ENCODE peak calls at places on chromosomes 16 and 17, in nine cellular contexts. One of them, this sample, is unnamed.

GRCh38 chr16:78142784-78143183 is 43.3 kb downstream of the WWOX start:
- DNase-seq in CD4-positive, alpha-beta T cell: no peak
- DNase-seq in endothelial cell: no peak
- DNase-seq in heart right ventricle: no peak
- DNase-seq in AG09309: no peak
- DNase-seq in heart left ventricle: no peak
- DNase-seq in GM06990: no peak
- DNase-seq in astrocyte of the cerebellum: peak; percentile 61
- DNase-seq in cardiac fibroblast: peak; percentile 29
- DNase-seq in this sample: no peak

GRCh38 chr17:83124871-83125514 is 45.6 kb downstream of the METRNL start:
- DNase-seq in heart right ventricle: no peak
- DNase-seq in AG09309: no peak
- DNase-seq in heart left ventricle: no peak
- DNase-seq in GM06990: no peak
- DNase-seq in astrocyte of the cerebellum: no peak
- DNase-seq in CD4-positive, alpha-beta T cell: peak; percentile 67
- DNase-seq in cardiac fibroblast: no peak
- DNase-seq in endothelial cell: no peak
- DNase-seq in this sample: no peak

GRCh38 chr16:85372627-85373372 is 240.3 kb upstream of the GSE1 start:
- DNase-seq in AG09309: peak; percentile 58
- DNase-seq in GM06990: no peak
- DNase-seq in heart left ventricle: no peak
- DNase-seq in cardiac fibroblast: peak; percentile 63
- DNase-seq in endothelial cell: no peak
- DNase-seq in heart right ventricle: no peak
- DNase-seq in CD4-positive, alpha-beta T cell: no peak
- DNase-seq in astrocyte of the cerebellum: no peak
- DNase-seq in this sample: no peak

GRCh38 chr17:35129973-35130351 is 8.5 kb downstream of the FNDC8 start:
- DNase-seq in AG09309: no peak
- DNase-seq in endothelial cell: no peak
- DNase-seq in cardiac fibroblast: no peak
- DNase-seq in GM06990: no peak
- DNase-seq in astrocyte of the cerebellum: no peak
- DNase-seq in heart right ventricle: no peak
- DNase-seq in CD4-positive, alpha-beta T cell: no peak
- DNase-seq in heart left ventricle: no peak
- DNase-seq in this sample: no peak

GRCh38 chr17:83080641-83081560 is 1.5 kb downstream of the METRNL start:
- DNase-seq in heart left ventricle: no peak
- DNase-seq in heart right ventricle: no peak
- DNase-seq in astrocyte of the cerebellum: no peak
- DNase-seq in CD4-positive, alpha-beta T cell: no peak
- DNase-seq in cardiac fibroblast: peak; percentile 52
- DNase-seq in GM06990: peak; percentile 67
- DNase-seq in AG09309: no peak
- DNase-seq in endothelial cell: no peak
- DNase-seq in this sample: peak; percentile 85

GRCh38 chr17:40306395-40306794 is 2.6 kb upstream of the RARA start:
- DNase-seq in astrocyte of the cerebellum: no peak
- DNase-seq in endothelial cell: no peak
- DNase-seq in heart right ventricle: no peak
- DNase-seq in cardiac fibroblast: no peak
- DNase-seq in GM06990: no peak
- DNase-seq in CD4-positive, alpha-beta T cell: no peak
- DNase-seq in AG09309: no peak
- DNase-seq in heart left ventricle: no peak
- DNase-seq in this sample: no peak

GRCh38 chr17:35801583-35802224 is 6.3 kb upstream of the MMP28 start:
- DNase-seq in astrocyte of the cerebellum: peak; percentile 91
- DNase-seq in endothelial cell: peak; percentile 68
- DNase-seq in heart left ventricle: peak; percentile 83
- DNase-seq in AG09309: peak; percentile 68
- DNase-seq in heart right ventricle: peak; percentile 78
- DNase-seq in GM06990: no peak
- DNase-seq in cardiac fibroblast: peak; percentile 95
- DNase-seq in CD4-positive, alpha-beta T cell: peak; percentile 14
- DNase-seq in this sample: no peak

GRCh38 chr16:13138528-13138927 is 237.1 kb downstream of the SHISA9 start:
- DNase-seq in heart left ventricle: no peak
- DNase-seq in astrocyte of the cerebellum: no peak
- DNase-seq in cardiac fibroblast: no peak
- DNase-seq in GM06990: no peak
- DNase-seq in AG09309: no peak
- DNase-seq in CD4-positive, alpha-beta T cell: no peak
- DNase-seq in endothelial cell: no peak
- DNase-seq in heart right ventricle: no peak
- DNase-seq in this sample: no peak

GRCh38 chr17:73952136-73952497 is 251.4 kb upstream of the RPL38 start:
- DNase-seq in heart left ventricle: no peak
- DNase-seq in endothelial cell: peak; percentile 40
- DNase-seq in heart right ventricle: no peak
- DNase-seq in cardiac fibroblast: no peak
- DNase-seq in CD4-positive, alpha-beta T cell: no peak
- DNase-seq in astrocyte of the cerebellum: no peak
- DNase-seq in GM06990: no peak
- DNase-seq in AG09309: no peak
- DNase-seq in this sample: no peak

GRCh38 chr17:73950515-73950914 is 253.0 kb upstream of the RPL38 start:
- DNase-seq in endothelial cell: no peak
- DNase-seq in heart right ventricle: no peak
- DNase-seq in AG09309: no peak
- DNase-seq in cardiac fibroblast: no peak
- DNase-seq in heart left ventricle: no peak
- DNase-seq in astrocyte of the cerebellum: no peak
- DNase-seq in GM06990: no peak
- DNase-seq in CD4-positive, alpha-beta T cell: no peak
- DNase-seq in this sample: no peak

GRCh38 chr17:73953206-73954033 is 250.1 kb upstream of the RPL38 start:
- DNase-seq in AG09309: no peak
- DNase-seq in heart left ventricle: no peak
- DNase-seq in endothelial cell: no peak
- DNase-seq in heart right ventricle: no peak
- DNase-seq in GM06990: no peak
- DNase-seq in CD4-positive, alpha-beta T cell: no peak
- DNase-seq in cardiac fibroblast: no peak
- DNase-seq in astrocyte of the cerebellum: no peak
- DNase-seq in this sample: no peak

GRCh38 chr17:73954981-73955380 is 248.5 kb upstream of the RPL38 start:
- DNase-seq in heart right ventricle: no peak
- DNase-seq in astrocyte of the cerebellum: no peak
- DNase-seq in CD4-positive, alpha-beta T cell: no peak
- DNase-seq in cardiac fibroblast: no peak
- DNase-seq in endothelial cell: no peak
- DNase-seq in GM06990: no peak
- DNase-seq in heart left ventricle: no peak
- DNase-seq in AG09309: no peak
- DNase-seq in this sample: no peak

DNA sequence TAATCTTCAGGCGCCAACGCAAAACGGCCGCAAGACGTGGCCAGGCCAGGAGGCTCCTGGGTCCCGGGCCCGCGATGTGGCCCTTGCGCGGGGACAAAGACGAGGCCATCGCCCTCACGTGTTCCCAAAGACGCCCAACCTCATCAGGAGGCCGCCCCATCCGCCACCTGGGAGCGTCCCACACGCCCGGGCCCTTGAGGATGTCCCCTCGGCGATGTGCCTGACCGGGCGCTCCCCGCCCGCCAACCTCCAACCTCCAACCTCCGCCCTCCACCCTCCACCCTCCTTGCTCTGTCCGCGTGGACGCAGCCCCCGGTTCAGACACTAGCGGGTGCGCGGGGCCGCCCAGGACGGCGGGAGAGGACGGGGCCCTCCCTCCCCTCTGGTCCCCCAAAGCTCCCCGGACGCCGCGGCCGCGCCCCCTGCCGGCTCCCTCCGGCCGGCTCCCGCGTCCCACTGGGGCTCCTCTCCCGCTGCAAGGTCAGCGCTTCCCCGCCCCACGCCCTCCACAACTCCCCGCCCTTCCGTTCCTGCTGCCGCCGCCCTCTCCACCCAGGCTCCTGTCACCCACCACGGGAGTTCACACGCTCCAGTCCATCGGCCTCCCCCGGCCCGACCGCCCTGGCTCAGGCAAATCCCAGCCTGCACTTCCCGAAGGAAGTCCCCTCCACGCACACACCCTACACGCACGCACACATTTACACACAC is 250.8 kb upstream of the RPL38 start:
- DNase-seq in heart left ventricle: peak; percentile 18
- DNase-seq in cardiac fibroblast: no peak
- DNase-seq in heart right ventricle: peak; percentile 23
- DNase-seq in GM06990: peak; percentile 22
- DNase-seq in astrocyte of the cerebellum: no peak
- DNase-seq in endothelial cell: peak; percentile 58
- DNase-seq in AG09309: no peak
- DNase-seq in CD4-positive, alpha-beta T cell: no peak
- DNase-seq in this sample: peak; percentile 70
- TF ChIP-seq CTCF in heart left ventricle: peak; percentile 32
- TF ChIP-seq CTCF in cardiac fibroblast: no peak
- TF ChIP-seq CTCF in heart right ventricle: no peak
- TF ChIP-seq CTCF in GM06990: peak; percentile 21
- TF ChIP-seq CTCF in astrocyte of the cerebellum: peak; percentile 39
- TF ChIP-seq CTCF in endothelial cell: peak; percentile 25
- TF ChIP-seq CTCF in AG09309: no peak
- TF ChIP-seq CTCF in CD4-positive, alpha-beta T cell: no peak
- TF ChIP-seq CTCF in this sample: peak; percentile 22

GRCh38 chr17:67476787-67477335 is 99.8 kb downstream of the PITPNC1 start:
- DNase-seq in heart left ventricle: no peak
- DNase-seq in AG09309: no peak
- DNase-seq in cardiac fibroblast: no peak
- DNase-seq in CD4-positive, alpha-beta T cell: no peak
- DNase-seq in endothelial cell: no peak
- DNase-seq in astrocyte of the cerebellum: no peak
- DNase-seq in GM06990: no peak
- DNase-seq in heart right ventricle: no peak
- DNase-seq in this sample: no peak

GRCh38 chr17:67478266-67479118 is 101.4 kb downstream of the PITPNC1 start:
- DNase-seq in heart right ventricle: no peak
- DNase-seq in endothelial cell: no peak
- DNase-seq in CD4-positive, alpha-beta T cell: no peak
- DNase-seq in heart left ventricle: no peak
- DNase-seq in cardiac fibroblast: no peak
- DNase-seq in GM06990: no peak
- DNase-seq in astrocyte of the cerebellum: no peak
- DNase-seq in AG09309: no peak
- DNase-seq in this sample: no peak

GRCh38 chr17:67477687-67478086 is 100.6 kb downstream of the PITPNC1 start:
- DNase-seq in heart left ventricle: no peak
- DNase-seq in endothelial cell: no peak
- DNase-seq in astrocyte of the cerebellum: no peak
- DNase-seq in cardiac fibroblast: no peak
- DNase-seq in CD4-positive, alpha-beta T cell: peak; percentile 29
- DNase-seq in GM06990: no peak
- DNase-seq in heart right ventricle: no peak
- DNase-seq in AG09309: no peak
- DNase-seq in this sample: no peak

GRCh38 chr17:67474081-67474661 is 97.1 kb downstream of the PITPNC1 start:
- DNase-seq in heart left ventricle: peak; percentile 68
- DNase-seq in AG09309: peak; percentile 91
- DNase-seq in heart right ventricle: peak; percentile 67
- DNase-seq in endothelial cell: no peak
- DNase-seq in astrocyte of the cerebellum: peak; percentile 82
- DNase-seq in cardiac fibroblast: peak; percentile 94
- DNase-seq in GM06990: no peak
- DNase-seq in CD4-positive, alpha-beta T cell: no peak
- DNase-seq in this sample: no peak

GRCh38 chr17:67475161-67475887 is 98.2 kb downstream of the PITPNC1 start:
- DNase-seq in GM06990: peak; percentile 68
- DNase-seq in AG09309: no peak
- DNase-seq in heart right ventricle: peak; percentile 83
- DNase-seq in endothelial cell: peak; percentile 74
- DNase-seq in cardiac fibroblast: peak; percentile 83
- DNase-seq in astrocyte of the cerebellum: peak; percentile 63
- DNase-seq in heart left ventricle: peak; percentile 78
- DNase-seq in CD4-positive, alpha-beta T cell: peak; percentile 83
- DNase-seq in this sample: peak; percentile 78
- TF ChIP-seq CTCF in GM06990: peak; percentile 97
- TF ChIP-seq CTCF in AG09309: peak; percentile 89
- TF ChIP-seq CTCF in heart right ventricle: peak; percentile 85
- TF ChIP-seq CTCF in endothelial cell: peak; percentile 71
- TF ChIP-seq CTCF in cardiac fibroblast: peak; percentile 96
- TF ChIP-seq CTCF in astrocyte of the cerebellum: peak; percentile 97
- TF ChIP-seq CTCF in heart left ventricle: peak; percentile 85
- TF ChIP-seq CTCF in CD4-positive, alpha-beta T cell: peak; percentile 96
- TF ChIP-seq CTCF in this sample: peak; percentile 88

DNA sequence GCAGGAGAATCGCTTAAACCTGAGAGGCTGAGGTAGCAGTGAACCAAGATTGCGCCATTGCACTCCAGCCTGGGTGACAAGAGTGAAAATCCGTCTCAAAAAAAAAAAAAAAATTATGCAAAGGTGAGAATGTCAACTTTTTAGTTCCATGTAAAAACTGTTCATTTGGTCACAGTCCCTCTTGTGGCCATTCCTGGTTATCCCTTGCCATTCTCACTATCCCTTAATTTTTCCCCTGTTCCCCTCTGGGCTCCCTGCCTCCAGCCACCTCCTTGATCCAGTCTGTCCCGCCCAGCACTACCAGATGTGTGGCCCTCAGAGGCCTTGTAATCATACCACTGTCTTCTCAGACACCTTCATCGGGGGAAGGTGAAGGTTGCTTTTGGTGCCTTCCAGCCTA is 23.4 kb downstream of the DCAF7 start:
- DNase-seq in astrocyte of the cerebellum: no peak
- DNase-seq in GM06990: no peak
- DNase-seq in CD4-positive, alpha-beta T cell: no peak
- DNase-seq in endothelial cell: no peak
- DNase-seq in cardiac fibroblast: peak; percentile 5
- DNase-seq in heart right ventricle: no peak
- DNase-seq in AG09309: no peak
- DNase-seq in heart left ventricle: no peak
- DNase-seq in this sample: no peak
- TF ChIP-seq CTCF in astrocyte of the cerebellum: peak; percentile 44
- TF ChIP-seq CTCF in GM06990: no peak
- TF ChIP-seq CTCF in CD4-positive, alpha-beta T cell: no peak
- TF ChIP-seq CTCF in endothelial cell: peak; percentile 44
- TF ChIP-seq CTCF in cardiac fibroblast: peak; percentile 37
- TF ChIP-seq CTCF in heart right ventricle: no peak
- TF ChIP-seq CTCF in AG09309: peak; percentile 46
- TF ChIP-seq CTCF in heart left ventricle: no peak
- TF ChIP-seq CTCF in this sample: no peak

GRCh38 chr17:15031971-15032370 is 233.2 kb downstream of the PMP22 start:
- DNase-seq in AG09309: no peak
- DNase-seq in CD4-positive, alpha-beta T cell: no peak
- DNase-seq in astrocyte of the cerebellum: no peak
- DNase-seq in heart left ventricle: no peak
- DNase-seq in cardiac fibroblast: no peak
- DNase-seq in heart right ventricle: no peak
- DNase-seq in endothelial cell: no peak
- DNase-seq in GM06990: no peak
- DNase-seq in this sample: no peak

GRCh38 chr17:15023589-15023988 is 241.5 kb downstream of the PMP22 start:
- DNase-seq in CD4-positive, alpha-beta T cell: no peak
- DNase-seq in cardiac fibroblast: no peak
- DNase-seq in heart left ventricle: no peak
- DNase-seq in heart right ventricle: no peak
- DNase-seq in astrocyte of the cerebellum: no peak
- DNase-seq in GM06990: no peak
- DNase-seq in endothelial cell: no peak
- DNase-seq in AG09309: no peak
- DNase-seq in this sample: no peak

GRCh38 chr17:15027853-15028252 is 237.3 kb downstream of the PMP22 start:
- DNase-seq in cardiac fibroblast: no peak
- DNase-seq in GM06990: no peak
- DNase-seq in heart right ventricle: no peak
- DNase-seq in astrocyte of the cerebellum: no peak
- DNase-seq in AG09309: no peak
- DNase-seq in heart left ventricle: no peak
- DNase-seq in endothelial cell: no peak
- DNase-seq in CD4-positive, alpha-beta T cell: no peak
- DNase-seq in this sample: no peak

GRCh38 chr17:15026088-15026487 is 239.0 kb downstream of the PMP22 start:
- DNase-seq in AG09309: no peak
- DNase-seq in GM06990: no peak
- DNase-seq in heart right ventricle: no peak
- DNase-seq in endothelial cell: no peak
- DNase-seq in astrocyte of the cerebellum: no peak
- DNase-seq in cardiac fibroblast: no peak
- DNase-seq in heart left ventricle: no peak
- DNase-seq in CD4-positive, alpha-beta T cell: no peak
- DNase-seq in this sample: no peak

DNA sequence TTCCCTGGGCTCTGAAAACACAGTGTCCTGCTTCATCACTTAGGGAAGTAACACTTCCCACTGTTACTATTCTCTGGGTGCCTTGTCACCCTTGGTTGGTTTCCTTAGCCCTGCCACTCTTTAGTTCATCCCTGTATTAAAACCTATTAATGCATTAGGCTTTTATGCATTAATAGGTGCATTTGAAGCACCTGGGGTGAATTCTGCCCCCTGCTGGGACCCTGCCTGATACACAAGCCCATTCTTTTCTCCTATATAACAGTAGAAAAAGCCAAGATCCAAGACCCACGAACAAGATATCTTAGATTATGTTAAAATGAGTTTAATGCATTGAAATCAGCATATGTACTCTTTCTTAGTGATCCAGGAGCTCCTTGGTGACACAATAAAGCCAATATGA is 235.7 kb downstream of the PMP22 start:
- DNase-seq in endothelial cell: no peak
- DNase-seq in AG09309: no peak
- DNase-seq in astrocyte of the cerebellum: no peak
- DNase-seq in heart right ventricle: no peak
- DNase-seq in CD4-positive, alpha-beta T cell: no peak
- DNase-seq in heart left ventricle: no peak
- DNase-seq in cardiac fibroblast: no peak
- DNase-seq in GM06990: no peak
- DNase-seq in this sample: no peak
- TF ChIP-seq CTCF in endothelial cell: no peak
- TF ChIP-seq CTCF in AG09309: no peak
- TF ChIP-seq CTCF in astrocyte of the cerebellum: no peak
- TF ChIP-seq CTCF in heart right ventricle: no peak
- TF ChIP-seq CTCF in CD4-positive, alpha-beta T cell: no peak
- TF ChIP-seq CTCF in heart left ventricle: no peak
- TF ChIP-seq CTCF in cardiac fibroblast: no peak
- TF ChIP-seq CTCF in GM06990: no peak
- TF ChIP-seq CTCF in this sample: no peak